ENCODE peak calls at places on chromosome 2, in nine cellular contexts. One of them, this sample, is unnamed.

GRCh38 chr2:119198267-119198840 is 25.3 kb upstream of the STEAP3 start:
- DNase-seq in endodermal cell: no peak
- DNase-seq in SJSA1: no peak
- DNase-seq in IMR-90: peak; percentile 41
- DNase-seq in sigmoid colon: no peak
- DNase-seq in Caco-2: peak; percentile 58
- DNase-seq in adrenal gland: no peak
- DNase-seq in hepatocyte: no peak
- DNase-seq in upper lobe of right lung: no peak
- DNase-seq in this sample: no peak

GRCh38 chr2:54895735-54896134 is 154.5 kb downstream of the RTN4 start:
- DNase-seq in endodermal cell: no peak
- DNase-seq in SJSA1: no peak
- DNase-seq in IMR-90: peak; percentile 28
- DNase-seq in sigmoid colon: no peak
- DNase-seq in Caco-2: no peak
- DNase-seq in adrenal gland: no peak
- DNase-seq in hepatocyte: no peak
- DNase-seq in upper lobe of right lung: no peak
- DNase-seq in this sample: no peak

GRCh38 chr2:194343167-194343566 is 1313.9 kb upstream of the SLC39A10 start:
- DNase-seq in endodermal cell: no peak
- DNase-seq in SJSA1: no peak
- DNase-seq in IMR-90: no peak
- DNase-seq in sigmoid colon: no peak
- DNase-seq in Caco-2: no peak
- DNase-seq in adrenal gland: no peak
- DNase-seq in hepatocyte: no peak
- DNase-seq in upper lobe of right lung: no peak
- DNase-seq in this sample: no peak

GRCh38 chr2:64474200-64474630 is 20.3 kb downstream of the LGALSL start:
- DNase-seq in endodermal cell: no peak
- DNase-seq in SJSA1: no peak
- DNase-seq in IMR-90: no peak
- DNase-seq in sigmoid colon: no peak
- DNase-seq in Caco-2: no peak
- DNase-seq in adrenal gland: no peak
- DNase-seq in hepatocyte: no peak
- DNase-seq in upper lobe of right lung: no peak
- DNase-seq in this sample: no peak

GRCh38 chr2:122384768-122385333 is 629.4 kb downstream of the TSN start:
- DNase-seq in endodermal cell: no peak
- DNase-seq in SJSA1: no peak
- DNase-seq in IMR-90: no peak
- DNase-seq in sigmoid colon: no peak
- DNase-seq in Caco-2: no peak
- DNase-seq in adrenal gland: no peak
- DNase-seq in hepatocyte: no peak
- DNase-seq in upper lobe of right lung: no peak
- DNase-seq in this sample: no peak

GRCh38 chr2:202099515-202099914 is 26.5 kb downstream of the KIAA2012 start:
- DNase-seq in endodermal cell: peak; percentile 61
- DNase-seq in SJSA1: no peak
- DNase-seq in IMR-90: no peak
- DNase-seq in sigmoid colon: no peak
- DNase-seq in Caco-2: no peak
- DNase-seq in adrenal gland: no peak
- DNase-seq in hepatocyte: no peak
- DNase-seq in upper lobe of right lung: no peak
- DNase-seq in this sample: no peak

GRCh38 chr2:263774-264492 is at the start of gene SH3YL1:
- DNase-seq in endodermal cell: peak; percentile 83
- DNase-seq in SJSA1: no peak
- DNase-seq in IMR-90: no peak
- DNase-seq in sigmoid colon: peak; percentile 71
- DNase-seq in Caco-2: peak; percentile 82
- DNase-seq in adrenal gland: peak; percentile 43
- DNase-seq in hepatocyte: peak; percentile 89
- DNase-seq in upper lobe of right lung: peak; percentile 90
- DNase-seq in this sample: peak; percentile 90

GRCh38 chr2:68643011-68643873 is at the start of gene PROKR1:
- DNase-seq in endodermal cell: peak; percentile 88
- DNase-seq in SJSA1: no peak
- DNase-seq in IMR-90: no peak
- DNase-seq in sigmoid colon: no peak
- DNase-seq in Caco-2: peak; percentile 44
- DNase-seq in adrenal gland: peak; percentile 26
- DNase-seq in hepatocyte: peak; percentile 65
- DNase-seq in upper lobe of right lung: peak; percentile 77
- DNase-seq in this sample: peak; percentile 44

GRCh38 chr2:23480991-23481797 is 96.2 kb downstream of the KLHL29 start:
- DNase-seq in endodermal cell: peak; percentile 89
- DNase-seq in SJSA1: peak; percentile 60
- DNase-seq in IMR-90: peak; percentile 90
- DNase-seq in sigmoid colon: no peak
- DNase-seq in Caco-2: peak; percentile 74
- DNase-seq in adrenal gland: no peak
- DNase-seq in hepatocyte: peak; percentile 70
- DNase-seq in upper lobe of right lung: peak; percentile 46
- DNase-seq in this sample: peak; percentile 57

GRCh38 chr2:74373189-74373588 is 6.9 kb downstream of the DCTN1 start:
- DNase-seq in endodermal cell: peak; percentile 64
- DNase-seq in SJSA1: no peak
- DNase-seq in IMR-90: no peak
- DNase-seq in sigmoid colon: no peak
- DNase-seq in Caco-2: no peak
- DNase-seq in adrenal gland: peak; percentile 45
- DNase-seq in hepatocyte: peak; percentile 41
- DNase-seq in upper lobe of right lung: peak; percentile 84
- DNase-seq in this sample: no peak

GRCh38 chr2:71619230-71619741 is 165.9 kb downstream of the DYSF start:
- DNase-seq in endodermal cell: no peak
- DNase-seq in SJSA1: peak; percentile 39
- DNase-seq in IMR-90: no peak
- DNase-seq in sigmoid colon: peak; percentile 54
- DNase-seq in Caco-2: peak; percentile 17
- DNase-seq in adrenal gland: peak; percentile 43
- DNase-seq in hepatocyte: no peak
- DNase-seq in upper lobe of right lung: no peak
- DNase-seq in this sample: no peak

GRCh38 chr2:237244976-237245646 is 159.4 kb downstream of the COPS8 start:
- DNase-seq in endodermal cell: no peak
- DNase-seq in SJSA1: no peak
- DNase-seq in IMR-90: peak; percentile 90
- DNase-seq in sigmoid colon: no peak
- DNase-seq in Caco-2: no peak
- DNase-seq in adrenal gland: no peak
- DNase-seq in hepatocyte: no peak
- DNase-seq in upper lobe of right lung: no peak
- DNase-seq in this sample: no peak

GRCh38 chr2:237262838-237263771 is 150.9 kb downstream of the COL6A3 start:
- DNase-seq in endodermal cell: no peak
- DNase-seq in SJSA1: no peak
- DNase-seq in IMR-90: peak; percentile 89
- DNase-seq in sigmoid colon: no peak
- DNase-seq in Caco-2: no peak
- DNase-seq in adrenal gland: peak; percentile 36
- DNase-seq in hepatocyte: no peak
- DNase-seq in upper lobe of right lung: no peak
- DNase-seq in this sample: no peak

GRCh38 chr2:161090401-161090800 is 69.8 kb upstream of the TANK start:
- DNase-seq in endodermal cell: no peak
- DNase-seq in SJSA1: no peak
- DNase-seq in IMR-90: peak; percentile 12
- DNase-seq in sigmoid colon: no peak
- DNase-seq in Caco-2: no peak
- DNase-seq in adrenal gland: no peak
- DNase-seq in hepatocyte: no peak
- DNase-seq in upper lobe of right lung: no peak
- DNase-seq in this sample: no peak

GRCh38 chr2:233353101-233353768 is 1.1 kb upstream of the DGKD start:
- DNase-seq in endodermal cell: no peak
- DNase-seq in SJSA1: no peak
- DNase-seq in IMR-90: no peak
- DNase-seq in sigmoid colon: no peak
- DNase-seq in Caco-2: no peak
- DNase-seq in adrenal gland: no peak
- DNase-seq in hepatocyte: peak; percentile 5
- DNase-seq in upper lobe of right lung: peak; percentile 72
- DNase-seq in this sample: no peak

GRCh38 chr2:71603311-71603794 is 150.0 kb downstream of the DYSF start:
- DNase-seq in endodermal cell: peak; percentile 41
- DNase-seq in SJSA1: no peak
- DNase-seq in IMR-90: no peak
- DNase-seq in sigmoid colon: peak; percentile 67
- DNase-seq in Caco-2: peak; percentile 21
- DNase-seq in adrenal gland: no peak
- DNase-seq in hepatocyte: no peak
- DNase-seq in upper lobe of right lung: peak; percentile 61
- DNase-seq in this sample: peak; percentile 8

GRCh38 chr2:238742066-238742465 is 105.8 kb upstream of the TWIST2 start:
- DNase-seq in endodermal cell: no peak
- DNase-seq in SJSA1: no peak
- DNase-seq in IMR-90: no peak
- DNase-seq in sigmoid colon: no peak
- DNase-seq in Caco-2: no peak
- DNase-seq in adrenal gland: no peak
- DNase-seq in hepatocyte: no peak
- DNase-seq in upper lobe of right lung: no peak
- DNase-seq in this sample: no peak
- H3K9me3 ChIP-seq in endodermal cell: peaks cover 7% of the 10 kb centered on the region
- H3K9me3 ChIP-seq in SJSA1: no peaks in the 10 kb centered on the region
- H3K9me3 ChIP-seq in IMR-90: no peaks in the 10 kb centered on the region
- H3K9me3 ChIP-seq in sigmoid colon: no peaks in the 10 kb centered on the region
- H3K9me3 ChIP-seq in Caco-2: no peaks in the 10 kb centered on the region
- H3K9me3 ChIP-seq in adrenal gland: no peaks in the 10 kb centered on the region
- H3K9me3 ChIP-seq in hepatocyte: no peaks in the 10 kb centered on the region
- H3K9me3 ChIP-seq in upper lobe of right lung: no peaks in the 10 kb centered on the region
- H3K9me3 ChIP-seq in this sample: no peaks in the 10 kb centered on the region

GRCh38 chr2:39359453-39360038 is 77.5 kb downstream of the MAP4K3 start:
- DNase-seq in endodermal cell: no peak
- DNase-seq in SJSA1: no peak
- DNase-seq in IMR-90: no peak
- DNase-seq in sigmoid colon: no peak
- DNase-seq in Caco-2: no peak
- DNase-seq in adrenal gland: no peak
- DNase-seq in hepatocyte: no peak
- DNase-seq in upper lobe of right lung: no peak
- DNase-seq in this sample: no peak

GRCh38 chr2:39361511-39361910 is 75.6 kb downstream of the MAP4K3 start:
- DNase-seq in endodermal cell: no peak
- DNase-seq in SJSA1: no peak
- DNase-seq in IMR-90: no peak
- DNase-seq in sigmoid colon: no peak
- DNase-seq in Caco-2: no peak
- DNase-seq in adrenal gland: no peak
- DNase-seq in hepatocyte: no peak
- DNase-seq in upper lobe of right lung: no peak
- DNase-seq in this sample: no peak

GRCh38 chr2:39356922-39357639 is 80.0 kb downstream of the MAP4K3 start:
- DNase-seq in endodermal cell: no peak
- DNase-seq in SJSA1: no peak
- DNase-seq in IMR-90: no peak
- DNase-seq in sigmoid colon: no peak
- DNase-seq in Caco-2: no peak
- DNase-seq in adrenal gland: no peak
- DNase-seq in hepatocyte: no peak
- DNase-seq in upper lobe of right lung: no peak
- DNase-seq in this sample: no peak

GRCh38 chr2:39368376-39368775 is 68.7 kb downstream of the MAP4K3 start:
- DNase-seq in endodermal cell: no peak
- DNase-seq in SJSA1: no peak
- DNase-seq in IMR-90: no peak
- DNase-seq in sigmoid colon: no peak
- DNase-seq in Caco-2: no peak
- DNase-seq in adrenal gland: no peak
- DNase-seq in hepatocyte: no peak
- DNase-seq in upper lobe of right lung: no peak
- DNase-seq in this sample: no peak

GRCh38 chr2:39362595-39362994 is 74.5 kb downstream of the MAP4K3 start:
- DNase-seq in endodermal cell: no peak
- DNase-seq in SJSA1: no peak
- DNase-seq in IMR-90: no peak
- DNase-seq in sigmoid colon: no peak
- DNase-seq in Caco-2: no peak
- DNase-seq in adrenal gland: no peak
- DNase-seq in hepatocyte: no peak
- DNase-seq in upper lobe of right lung: no peak
- DNase-seq in this sample: no peak
- H3K9me3 ChIP-seq in endodermal cell: peaks cover 93% of the 10 kb centered on the region
- H3K9me3 ChIP-seq in SJSA1: peaks cover 29% of the 10 kb centered on the region
- H3K9me3 ChIP-seq in IMR-90: peaks cover 15% of the 10 kb centered on the region
- H3K9me3 ChIP-seq in sigmoid colon: peaks cover 7% of the 10 kb centered on the region
- H3K9me3 ChIP-seq in Caco-2: peaks cover 31% of the 10 kb centered on the region
- H3K9me3 ChIP-seq in adrenal gland: no peaks in the 10 kb centered on the region
- H3K9me3 ChIP-seq in hepatocyte: peaks cover 24% of the 10 kb centered on the region
- H3K9me3 ChIP-seq in upper lobe of right lung: peaks cover 13% of the 10 kb centered on the region
- H3K9me3 ChIP-seq in this sample: peaks cover 20% of the 10 kb centered on the region

DNA sequence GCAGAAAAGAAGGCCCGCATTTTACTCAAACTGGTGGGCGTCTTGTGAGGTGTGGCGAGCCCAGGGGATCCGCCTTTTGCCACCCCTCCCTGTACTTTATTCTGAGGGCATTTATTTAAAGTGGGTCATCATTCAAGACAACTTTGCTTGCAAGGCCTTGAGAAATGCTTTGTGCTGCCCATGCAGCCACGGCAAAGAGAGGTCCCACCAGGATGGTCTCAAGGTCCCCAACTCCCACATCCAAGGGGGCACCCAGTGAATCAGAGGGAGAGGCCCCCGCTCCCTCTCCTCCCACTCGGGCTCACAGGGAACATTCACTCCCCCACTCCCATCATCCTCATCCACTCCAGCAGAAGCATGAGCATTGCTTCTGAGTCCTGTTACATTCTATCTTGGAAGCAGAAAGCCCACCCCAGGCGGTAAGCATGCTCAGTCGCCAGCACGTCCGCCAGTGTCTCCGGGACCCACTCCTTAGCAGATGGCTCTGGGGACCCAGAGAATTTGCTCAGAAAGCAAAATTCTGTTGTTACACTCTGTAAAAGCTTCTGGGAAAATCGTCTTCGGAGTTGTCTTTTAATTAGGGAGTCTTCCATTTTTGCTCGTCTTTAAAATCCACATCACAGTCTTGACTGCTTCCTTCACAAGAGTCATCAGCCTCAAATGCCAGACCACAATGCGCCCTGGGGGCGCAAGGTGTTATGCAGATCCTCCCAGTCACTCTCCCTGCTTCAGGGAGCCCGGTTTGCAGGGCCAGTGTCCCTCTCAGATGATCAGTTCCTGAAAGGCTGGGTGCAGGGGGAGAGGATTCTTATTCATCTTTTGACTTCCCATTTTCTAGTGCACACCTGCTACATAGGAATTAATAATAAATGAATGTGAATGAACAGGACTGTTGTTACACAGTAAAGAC is 99.4 kb upstream of the NCK2 start:
- DNase-seq in endodermal cell: peak; percentile 71
- DNase-seq in SJSA1: no peak
- DNase-seq in IMR-90: no peak
- DNase-seq in sigmoid colon: no peak
- DNase-seq in Caco-2: no peak
- DNase-seq in adrenal gland: no peak
- DNase-seq in hepatocyte: no peak
- DNase-seq in upper lobe of right lung: no peak
- DNase-seq in this sample: no peak
- H3K9me3 ChIP-seq in endodermal cell: no peaks in the 10 kb centered on the region
- H3K9me3 ChIP-seq in SJSA1: no peaks in the 10 kb centered on the region
- H3K9me3 ChIP-seq in IMR-90: no peaks in the 10 kb centered on the region
- H3K9me3 ChIP-seq in sigmoid colon: no peaks in the 10 kb centered on the region
- H3K9me3 ChIP-seq in Caco-2: peaks cover 7% of the 10 kb centered on the region
- H3K9me3 ChIP-seq in adrenal gland: no peaks in the 10 kb centered on the region
- H3K9me3 ChIP-seq in hepatocyte: no peaks in the 10 kb centered on the region
- H3K9me3 ChIP-seq in upper lobe of right lung: peaks cover 3% of the 10 kb centered on the region
- H3K9me3 ChIP-seq in this sample: no peaks in the 10 kb centered on the region

GRCh38 chr2:115277366-115277765 is 834.9 kb downstream of the DPP10 start:
- DNase-seq in endodermal cell: no peak
- DNase-seq in SJSA1: no peak
- DNase-seq in IMR-90: no peak
- DNase-seq in sigmoid colon: no peak
- DNase-seq in Caco-2: no peak
- DNase-seq in adrenal gland: no peak
- DNase-seq in hepatocyte: no peak
- DNase-seq in upper lobe of right lung: no peak
- DNase-seq in this sample: no peak
- H3K9me3 ChIP-seq in endodermal cell: no peaks in the 10 kb centered on the region
- H3K9me3 ChIP-seq in SJSA1: no peaks in the 10 kb centered on the region
- H3K9me3 ChIP-seq in IMR-90: peaks cover 6% of the 10 kb centered on the region
- H3K9me3 ChIP-seq in sigmoid colon: no peaks in the 10 kb centered on the region
- H3K9me3 ChIP-seq in Caco-2: no peaks in the 10 kb centered on the region
- H3K9me3 ChIP-seq in adrenal gland: no peaks in the 10 kb centered on the region
- H3K9me3 ChIP-seq in hepatocyte: no peaks in the 10 kb centered on the region
- H3K9me3 ChIP-seq in upper lobe of right lung: no peaks in the 10 kb centered on the region
- H3K9me3 ChIP-seq in this sample: no peaks in the 10 kb centered on the region

This sample was measured in body of pancreas.